ENCODE peak calls at places on chromosomes 16 and 17, in seven cellular contexts. J is AG04450; Z is left colon; K is BE2C; E is lower leg skin; C is stimulated activated CD4-positive, alpha-beta T cell treated with anti-CD3 and anti-CD28 coated beads, Interleukin-1b, Interleukin-23, amount 100 ng/mL, for 1 hour; I is Right ventricle myocardium superior. A is an unnamed sample.

GRCh38 chr16:83517398-83517797 is 290.4 kb upstream of the HSBP1 start:
- DNase-seq in E (no peak), J (no peak), C (no peak), Z (no peak), K (no peak), I (no peak), A (no peak)

GRCh38 chr16:53457670-53458069 is 23.4 kb downstream of the RBL2 start:
- DNase-seq in C (no peak), K (no peak), E (no peak), I (no peak), J (no peak), Z (peak; percentile 14), A (no peak)

GRCh38 chr16:88905563-88905962 is 39.1 kb upstream of the PABPN1L start:
- DNase-seq in E (no peak), J (no peak), C (no peak), Z (peak; percentile 29), I (no peak), K (peak; percentile 59), A (no peak)

GRCh38 chr17:80308672-80309517 is 48.2 kb downstream of the RNF213 start:
- DNase-seq in I (no peak), K (no peak), Z (no peak), J (no peak), C (no peak), E (no peak), A (no peak)

GRCh38 chr17:81153340-81153803 is 11.9 kb upstream of the PVALEF start:
- DNase-seq in K (no peak), Z (no peak), I (no peak), J (no peak), E (no peak), C (no peak), A (no peak)

GRCh38 chr17:41415833-41416335 is 8.5 kb downstream of the KRT37 start:
- DNase-seq in C (no peak), Z (no peak), K (no peak), E (no peak), I (no peak), J (no peak), A (no peak)

GRCh38 chr17:4786111-4786491 is at the start of gene VMO1:
- DNase-seq in J (no peak), Z (peak; percentile 31), E (no peak), C (no peak), K (no peak), I (no peak), A (no peak)

GRCh38 chr16:18024566-18024965 is 312.0 kb downstream of the NPIPA8 start:
- DNase-seq in I (no peak), C (no peak), K (no peak), Z (no peak), E (no peak), J (no peak), A (no peak)

GRCh38 chr17:73346763-73347162 is 35.0 kb upstream of the CDC42EP4 start:
- DNase-seq in E (no peak), C (no peak), Z (no peak), K (no peak), J (no peak), I (peak; percentile 30), A (no peak)

GRCh38 chr16:12211870-12212690 is 235.5 kb downstream of the SNX29 start:
- DNase-seq in Z (no peak), E (no peak), C (no peak), K (no peak), I (no peak), J (no peak), A (no peak)